ENCODE peak calls at places on chromosomes 4 and X, in four cellular contexts. O is AG09309, C is fibroblast of the aortic adventitia, K is hippocampal formation. E is an unnamed sample.

GRCh38 chrX:103607385-103608304 is at the start of gene TCEAL3:
- DNase-seq in K (peak), O (no peak), C (peak), E (peak)

GRCh38 chr4:138919094-138919936 is 96.3 kb upstream of the NOCT start:
- DNase-seq in C (peak), K (peak), O (peak), E (peak)

GRCh38 chrX:10254746-10255145 is 98.0 kb downstream of the CLCN4 start:
- DNase-seq in K (no peak), C (peak), O (no peak), E (no peak)

GRCh38 chr4:47468686-47469365 is 5.3 kb upstream of the COMMD8 start:
- DNase-seq in O (peak), K (no peak), C (peak), E (no peak)

GRCh38 chr4:20889901-20890300 is 189.6 kb downstream of the PACRGL start:
- DNase-seq in C (no peak), O (no peak), K (no peak), E (no peak)

GRCh38 chrX:71532078-71532752 is 689 bp upstream of the OGT start:
- DNase-seq in K (no peak), C (peak), O (no peak), E (no peak)

GRCh38 chr4:141625023-141625422 is 11.4 kb upstream of the IL15 start:
- DNase-seq in K (no peak), O (no peak), C (no peak), E (no peak)

GRCh38 chr4:3408793-3409330 is 32.9 kb upstream of the HGFAC start:
- DNase-seq in K (no peak), C (no peak), O (no peak), E (peak)

GRCh38 chrX:16457239-16457638 is 192.7 kb upstream of the S100G start:
- DNase-seq in O (no peak), K (no peak), C (peak), E (no peak)

GRCh38 chr4:24234288-24234848 is 344.5 kb upstream of the PPARGC1A start:
- DNase-seq in K (no peak), O (no peak), C (no peak), E (no peak)

GRCh38 chr4:122773021-122773420 is 40.5 kb downstream of the BBS12 start:
- DNase-seq in C (no peak), O (no peak), K (no peak), E (no peak)

GRCh38 chr4:168380290-168380689 is 61.7 kb upstream of the DDX60 start:
- DNase-seq in C (no peak), K (no peak), O (no peak), E (no peak)

GRCh38 chr4:132332932-132333722 is 816.0 kb upstream of the PCDH10 start:
- DNase-seq in O (no peak), C (peak), K (no peak), E (no peak)

GRCh38 chrX:116596010-116596409 is 133.2 kb upstream of the CT83 start:
- DNase-seq in K (no peak), C (no peak), O (no peak), E (no peak)

GRCh38 chr4:183300070-183300469 is 20.0 kb downstream of the CLDN22 start:
- DNase-seq in C (peak), K (no peak), O (no peak), E (no peak)

GRCh38 chr4:144501231-144501780 is 144.7 kb upstream of the HHIP start:
- DNase-seq in C (no peak), K (no peak), O (no peak), E (no peak)

GRCh38 chr4:38092701-38093100 is 132.5 kb downstream of the PTTG2 start:
- DNase-seq in O (no peak), K (no peak), C (peak), E (no peak)

GRCh38 chrX:72308566-72309296 is 3.0 kb upstream of the CITED1 start:
- DNase-seq in O (no peak), C (peak), K (peak), E (peak)

GRCh38 chr4:134154097-134154496 is 47.5 kb downstream of the PABPC4L start:
- DNase-seq in K (no peak), C (no peak), O (no peak), E (no peak)

GRCh38 chr4:53205970-53206369 is 159.9 kb downstream of the SCFD2 start:
- DNase-seq in K (no peak), C (no peak), O (no peak), E (no peak)

GRCh38 chr4:142348489-142349076 is 497.5 kb downstream of the INPP4B start:
- DNase-seq in K (no peak), C (no peak), O (no peak), E (no peak)

GRCh38 chrX:76279007-76279406 is 106.1 kb downstream of the PBDC1 start:
- DNase-seq in C (peak), K (peak), O (peak), E (no peak)

GRCh38 chrX:130173190-130173895 is 1.6 kb downstream of the RAB33A start:
- DNase-seq in C (peak), K (peak), O (peak), E (peak)

GRCh38 chr4:72449705-72450104 is 119.3 kb downstream of the ADAMTS3 start:
- DNase-seq in K (no peak), C (peak), O (peak), E (no peak)

GRCh38 chr4:8198906-8199593 is at the start of gene SH3TC1:
- DNase-seq in K (peak), O (no peak), C (peak), E (peak)

GRCh38 chr4:109434007-109434792 is 585 bp downstream of the SEC24B start:
- DNase-seq in O (no peak), C (peak), K (peak), E (peak)

GRCh38 chr4:73735231-73735630 is 5.1 kb upstream of the CXCL8 start:
- DNase-seq in O (no peak), K (no peak), C (peak), E (no peak)

GRCh38 chrX:40310016-40310415 is 212.3 kb upstream of the BCOR start:
- DNase-seq in O (no peak), K (no peak), C (no peak), E (peak)